ENCODE peak calls at places on chromosomes 3 and 15, in seven cellular contexts. One of them, this sample, is unnamed.

GRCh38 chr15:36235173-36235572 is 344.3 kb upstream of the CDIN1 start:
- DNase-seq in HCT116: no peak
- DNase-seq in IMR-90: no peak
- DNase-seq in body of pancreas: no peak
- DNase-seq in gastrocnemius medialis: no peak
- DNase-seq in uterus: no peak
- DNase-seq in thyroid gland: no peak
- DNase-seq in this sample: no peak

GRCh38 chr3:152835311-152836102 is 576 bp downstream of the P2RY1 start:
- DNase-seq in HCT116: no peak
- DNase-seq in IMR-90: peak
- DNase-seq in body of pancreas: peak
- DNase-seq in gastrocnemius medialis: peak
- DNase-seq in uterus: peak
- DNase-seq in thyroid gland: peak
- DNase-seq in this sample: peak

GRCh38 chr3:129549006-129549800 is 6.2 kb downstream of the H1-8 start:
- DNase-seq in HCT116: no peak
- DNase-seq in IMR-90: peak
- DNase-seq in body of pancreas: no peak
- DNase-seq in gastrocnemius medialis: no peak
- DNase-seq in uterus: no peak
- DNase-seq in thyroid gland: no peak
- DNase-seq in this sample: no peak

GRCh38 chr3:136276049-136276755 is 26.1 kb downstream of the PCCB start:
- DNase-seq in HCT116: no peak
- DNase-seq in IMR-90: no peak
- DNase-seq in body of pancreas: no peak
- DNase-seq in gastrocnemius medialis: no peak
- DNase-seq in uterus: no peak
- DNase-seq in thyroid gland: no peak
- DNase-seq in this sample: no peak

GRCh38 chr3:104180906-104181305 is 1185.8 kb upstream of the ALCAM start:
- DNase-seq in HCT116: no peak
- DNase-seq in IMR-90: no peak
- DNase-seq in body of pancreas: no peak
- DNase-seq in gastrocnemius medialis: no peak
- DNase-seq in uterus: no peak
- DNase-seq in thyroid gland: no peak
- DNase-seq in this sample: no peak

GRCh38 chr15:70165811-70166284 is 68.1 kb upstream of the TLE3 start:
- DNase-seq in HCT116: no peak
- DNase-seq in IMR-90: no peak
- DNase-seq in body of pancreas: peak
- DNase-seq in gastrocnemius medialis: peak
- DNase-seq in uterus: peak
- DNase-seq in thyroid gland: peak
- DNase-seq in this sample: peak

GRCh38 chr3:143436231-143436930 is 316.8 kb downstream of the CHST2 start:
- DNase-seq in HCT116: no peak
- DNase-seq in IMR-90: peak
- DNase-seq in body of pancreas: no peak
- DNase-seq in gastrocnemius medialis: no peak
- DNase-seq in uterus: no peak
- DNase-seq in thyroid gland: no peak
- DNase-seq in this sample: no peak

GRCh38 chr15:78272776-78273175 is 8.4 kb downstream of the DNAJA4 start:
- DNase-seq in HCT116: no peak
- DNase-seq in IMR-90: no peak
- DNase-seq in body of pancreas: no peak
- DNase-seq in gastrocnemius medialis: no peak
- DNase-seq in uterus: no peak
- DNase-seq in thyroid gland: no peak
- DNase-seq in this sample: no peak

GRCh38 chr3:173932624-173933023 is 535.1 kb downstream of the NLGN1 start:
- DNase-seq in HCT116: no peak
- DNase-seq in IMR-90: peak
- DNase-seq in body of pancreas: no peak
- DNase-seq in gastrocnemius medialis: no peak
- DNase-seq in uterus: no peak
- DNase-seq in thyroid gland: peak
- DNase-seq in this sample: no peak

GRCh38 chr15:83555383-83555782 is 98.5 kb upstream of the ADAMTSL3 start:
- DNase-seq in HCT116: no peak
- DNase-seq in IMR-90: no peak
- DNase-seq in body of pancreas: no peak
- DNase-seq in gastrocnemius medialis: no peak
- DNase-seq in uterus: no peak
- DNase-seq in thyroid gland: no peak
- DNase-seq in this sample: no peak

GRCh38 chr15:78304487-78305413 is 5.3 kb upstream of the SKIC8 start:
- DNase-seq in HCT116: no peak
- DNase-seq in IMR-90: no peak
- DNase-seq in body of pancreas: no peak
- DNase-seq in gastrocnemius medialis: no peak
- DNase-seq in uterus: no peak
- DNase-seq in thyroid gland: peak
- DNase-seq in this sample: no peak

GRCh38 chr15:90082140-90082713 is 20.0 kb downstream of the IDH2 start:
- DNase-seq in HCT116: no peak
- DNase-seq in IMR-90: no peak
- DNase-seq in body of pancreas: no peak
- DNase-seq in gastrocnemius medialis: no peak
- DNase-seq in uterus: no peak
- DNase-seq in thyroid gland: no peak
- DNase-seq in this sample: no peak

DNA sequence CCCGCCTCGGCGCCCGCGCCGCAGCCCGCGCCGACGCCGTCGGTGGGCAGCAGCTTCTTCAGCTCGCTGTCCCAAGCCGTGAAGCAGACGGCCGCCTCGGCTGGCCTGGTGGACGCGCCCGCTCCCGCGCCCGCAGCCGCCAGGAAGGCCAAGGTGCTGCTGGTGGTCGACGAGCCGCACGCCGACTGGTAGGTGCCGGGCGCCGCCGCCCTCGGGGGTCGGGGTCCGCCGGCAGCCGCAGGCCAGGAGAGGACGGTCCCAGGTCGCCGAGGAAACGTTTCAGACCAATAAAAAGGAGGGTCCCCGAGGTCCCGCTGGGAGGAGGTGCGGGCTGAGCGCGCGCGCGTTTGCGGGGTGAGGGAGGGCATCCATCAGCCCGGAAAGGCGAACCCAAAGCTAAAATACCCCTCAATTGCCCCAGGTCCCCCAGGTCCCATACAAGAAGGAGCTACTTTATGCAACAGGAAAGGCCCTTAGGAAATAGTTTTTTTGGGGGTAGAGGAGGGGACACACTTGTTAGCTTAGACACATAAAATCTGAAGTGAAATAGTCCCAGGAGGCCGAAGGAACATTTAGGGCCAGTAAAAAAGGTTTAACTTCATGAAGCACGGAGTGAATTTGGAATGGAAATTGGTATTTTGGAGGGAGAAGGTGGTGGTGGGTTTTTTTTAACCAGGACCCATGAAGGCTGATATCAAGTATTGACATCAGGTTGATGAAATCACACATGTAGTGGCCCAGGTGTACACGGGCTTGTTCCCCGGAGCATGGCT is 739 bp downstream of the SYN2 start:
- DNase-seq in HCT116: no peak
- DNase-seq in IMR-90: no peak
- DNase-seq in body of pancreas: no peak
- DNase-seq in gastrocnemius medialis: no peak
- DNase-seq in uterus: peak
- DNase-seq in thyroid gland: no peak
- DNase-seq in this sample: no peak
- H3K4me3 ChIP-seq in HCT116: peak
- H3K4me3 ChIP-seq in IMR-90: no peak
- H3K4me3 ChIP-seq in body of pancreas: no peak
- H3K4me3 ChIP-seq in gastrocnemius medialis: peak
- H3K4me3 ChIP-seq in uterus: no peak
- H3K4me3 ChIP-seq in thyroid gland: no peak
- H3K4me3 ChIP-seq in this sample: peak

DNA sequence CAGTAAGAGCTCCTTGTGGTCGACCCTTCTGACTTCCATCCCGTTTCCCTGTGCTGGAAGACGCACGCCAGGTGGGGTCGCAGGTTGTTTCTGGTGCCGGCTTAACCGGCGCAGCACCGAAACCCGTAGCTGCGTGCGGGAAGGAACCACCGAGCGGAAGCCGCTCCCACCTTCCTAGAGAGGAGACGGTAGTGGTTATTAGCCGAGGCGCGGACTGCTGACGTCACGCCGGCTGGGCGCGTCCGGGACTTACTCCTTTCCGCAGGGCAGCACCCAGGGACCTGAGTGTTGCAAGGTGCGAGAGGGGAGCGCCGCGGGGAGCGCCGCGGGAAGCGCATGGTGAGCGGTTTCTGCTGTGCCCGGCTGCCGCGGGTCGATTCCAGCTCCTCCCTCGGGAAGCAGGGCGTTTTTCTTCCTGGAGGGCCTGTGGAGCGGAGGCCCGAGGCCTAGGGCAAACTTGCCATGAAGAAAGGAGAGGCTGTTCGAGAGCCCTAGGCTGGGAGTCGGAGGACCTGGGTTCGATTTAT is at the start of gene ZNF501:
- DNase-seq in HCT116: no peak
- DNase-seq in IMR-90: peak
- DNase-seq in body of pancreas: peak
- DNase-seq in gastrocnemius medialis: peak
- DNase-seq in uterus: peak
- DNase-seq in thyroid gland: peak
- DNase-seq in this sample: peak
- TF ChIP-seq POLR2A in HCT116: no peak
- TF ChIP-seq POLR2A in IMR-90: no peak
- TF ChIP-seq POLR2A in body of pancreas: peak
- TF ChIP-seq POLR2A in gastrocnemius medialis: no peak
- TF ChIP-seq POLR2A in uterus: peak
- TF ChIP-seq POLR2A in thyroid gland: peak
- TF ChIP-seq POLR2A in this sample: peak

DNA sequence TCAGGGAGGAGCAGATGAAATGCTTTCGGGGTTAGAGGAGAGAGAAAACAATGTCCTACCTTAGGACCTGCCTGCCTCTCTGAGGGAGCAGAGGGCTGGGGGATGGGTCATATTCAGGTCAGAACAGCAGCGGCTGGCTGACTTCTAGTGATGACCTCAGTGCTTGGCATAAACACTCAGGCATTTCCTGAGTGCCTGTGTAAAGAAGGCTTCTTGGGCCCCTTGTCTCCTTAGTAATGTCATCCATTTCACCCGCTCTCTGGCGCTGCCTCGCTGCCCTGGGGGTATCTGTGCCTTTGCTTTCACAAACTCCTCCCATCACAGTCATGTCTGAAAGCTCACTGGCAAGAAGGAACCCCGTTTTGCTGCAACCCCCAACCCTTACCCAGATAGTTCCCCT is 82.9 kb upstream of the GSK3B start:
- DNase-seq in HCT116: no peak
- DNase-seq in IMR-90: peak
- DNase-seq in body of pancreas: peak
- DNase-seq in gastrocnemius medialis: peak
- DNase-seq in uterus: no peak
- DNase-seq in thyroid gland: peak
- DNase-seq in this sample: peak
- H3K4me3 ChIP-seq in HCT116: no peak
- H3K4me3 ChIP-seq in IMR-90: no peak
- H3K4me3 ChIP-seq in body of pancreas: no peak
- H3K4me3 ChIP-seq in gastrocnemius medialis: peak
- H3K4me3 ChIP-seq in uterus: no peak
- H3K4me3 ChIP-seq in thyroid gland: no peak
- H3K4me3 ChIP-seq in this sample: no peak

GRCh38 chr15:44427756-44428724 is 611 bp downstream of the CTDSPL2 start:
- DNase-seq in HCT116: peak
- DNase-seq in IMR-90: peak
- DNase-seq in body of pancreas: peak
- DNase-seq in gastrocnemius medialis: no peak
- DNase-seq in uterus: no peak
- DNase-seq in thyroid gland: no peak
- DNase-seq in this sample: peak

GRCh38 chr15:44426975-44427755 is at the start of gene CTDSPL2:
- DNase-seq in HCT116: peak
- DNase-seq in IMR-90: peak
- DNase-seq in body of pancreas: peak
- DNase-seq in gastrocnemius medialis: peak
- DNase-seq in uterus: peak
- DNase-seq in thyroid gland: peak
- DNase-seq in this sample: peak
- TF ChIP-seq POLR2A in HCT116: peak
- TF ChIP-seq POLR2A in IMR-90: peak
- TF ChIP-seq POLR2A in body of pancreas: peak
- TF ChIP-seq POLR2A in gastrocnemius medialis: peak
- TF ChIP-seq POLR2A in uterus: peak
- TF ChIP-seq POLR2A in thyroid gland: peak
- TF ChIP-seq POLR2A in this sample: peak

GRCh38 chr3:5022187-5022965 is 43.1 kb downstream of the BHLHE40 start:
- DNase-seq in HCT116: no peak
- DNase-seq in IMR-90: peak
- DNase-seq in body of pancreas: no peak
- DNase-seq in gastrocnemius medialis: no peak
- DNase-seq in uterus: no peak
- DNase-seq in thyroid gland: no peak
- DNase-seq in this sample: no peak
- H3K4me3 ChIP-seq in HCT116: peak
- H3K4me3 ChIP-seq in IMR-90: no peak
- H3K4me3 ChIP-seq in body of pancreas: no peak
- H3K4me3 ChIP-seq in gastrocnemius medialis: no peak
- H3K4me3 ChIP-seq in uterus: no peak
- H3K4me3 ChIP-seq in thyroid gland: no peak
- H3K4me3 ChIP-seq in this sample: no peak

DNA sequence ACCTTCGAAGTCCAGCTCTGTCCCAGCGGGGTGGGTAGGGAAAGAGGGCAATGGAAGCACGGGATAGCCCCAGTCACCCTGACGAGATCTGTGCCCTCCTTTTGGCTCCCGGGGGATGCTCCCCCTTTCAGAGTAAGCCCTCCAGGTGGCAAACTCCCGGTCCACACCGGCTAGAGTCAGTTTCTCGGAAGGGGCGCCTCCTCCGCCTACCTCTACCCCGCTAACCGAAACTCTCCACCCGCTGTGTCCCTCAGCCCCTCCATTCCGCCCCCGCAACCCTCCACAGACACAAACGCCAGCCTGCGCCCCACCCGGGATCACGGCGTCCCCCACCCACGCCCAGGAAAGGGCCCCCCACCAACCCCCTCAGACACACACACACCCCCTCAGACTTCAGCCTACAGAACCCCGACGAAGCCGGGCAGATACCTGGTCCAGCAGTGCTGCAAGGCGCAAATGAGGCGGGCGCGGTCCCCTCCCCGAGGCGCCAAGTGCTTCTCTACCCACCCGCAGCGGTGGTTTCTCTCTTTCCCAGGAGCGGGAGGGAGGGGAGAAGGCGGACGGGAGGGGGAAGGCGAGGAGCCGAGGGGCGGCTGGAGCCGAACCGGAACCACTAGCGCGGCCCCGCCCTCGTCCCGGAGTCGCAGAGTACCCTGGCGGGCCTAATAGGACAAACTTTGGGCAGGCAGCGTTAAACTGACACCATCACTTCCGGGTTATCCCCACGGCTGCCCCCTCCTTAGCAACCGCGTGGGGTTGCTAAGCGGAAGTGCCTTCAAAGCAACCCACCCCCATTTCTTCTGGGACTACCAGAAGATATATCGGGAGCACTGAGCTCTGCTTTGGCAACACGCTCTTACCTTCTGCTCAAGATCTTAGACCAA is at the start of gene CSNK1G1:
- DNase-seq in HCT116: peak
- DNase-seq in IMR-90: peak
- DNase-seq in body of pancreas: peak
- DNase-seq in gastrocnemius medialis: peak
- DNase-seq in uterus: peak
- DNase-seq in thyroid gland: peak
- DNase-seq in this sample: peak
- TF ChIP-seq POLR2A in HCT116: no peak
- TF ChIP-seq POLR2A in IMR-90: no peak
- TF ChIP-seq POLR2A in body of pancreas: peak
- TF ChIP-seq POLR2A in gastrocnemius medialis: no peak
- TF ChIP-seq POLR2A in uterus: no peak
- TF ChIP-seq POLR2A in thyroid gland: peak
- TF ChIP-seq POLR2A in this sample: peak

This sample was measured in prostate gland.